ENCODE peak calls at places on chromosomes 2 and 18, in five cellular contexts. D is fibroblast of lung, W is left ventricle myocardium inferior, C is AG09319, H is right lobe of liver. K is an unnamed sample.

GRCh38 chr2:160367887-160368286 is 125.7 kb downstream of the RBMS1 start:
- DNase-seq in H (no peak), D (peak; percentile 97), C (peak; percentile 96), W (no peak), K (no peak)

GRCh38 chr2:188965147-188965546 is 9.0 kb upstream of the COL3A1 start:
- DNase-seq in H (no peak), C (no peak), W (no peak), D (no peak), K (no peak)

GRCh38 chr2:222960126-222960525 is 91.9 kb upstream of the KCNE4 start:
- DNase-seq in D (no peak), C (no peak), W (no peak), H (no peak), K (no peak)

GRCh38 chr2:60796573-60797509 is 40.8 kb downstream of the PAPOLG start:
- DNase-seq in D (peak; percentile 23), H (no peak), W (no peak), C (no peak), K (no peak)

GRCh38 chr18:61400714-61401113 is 67.5 kb downstream of the CDH20 start:
- DNase-seq in C (no peak), H (no peak), W (no peak), D (peak; percentile 72), K (no peak)

GRCh38 chr2:109322111-109322510 is 193.1 kb downstream of the SH3RF3 start:
- DNase-seq in C (peak; percentile 91), D (peak; percentile 99), W (peak; percentile 88), H (peak; percentile 50), K (no peak)

GRCh38 chr2:235493775-235494715 is at the start of gene AGAP1:
- DNase-seq in D (peak; percentile 86), H (peak; percentile 90), W (peak; percentile 91), C (peak; percentile 72), K (peak; percentile 65)

GRCh38 chr18:55455938-55456337 is 132.1 kb downstream of the TCF4 start:
- DNase-seq in H (no peak), C (no peak), D (no peak), W (no peak), K (no peak)

GRCh38 chr2:74333175-74333574 is 10.0 kb downstream of the SLC4A5 start:
- DNase-seq in W (no peak), H (peak; percentile 22), D (peak; percentile 36), C (peak; percentile 2), K (no peak)

GRCh38 chr2:233811087-233811486 is 33.0 kb downstream of the MROH2A start:
- DNase-seq in H (no peak), W (no peak), C (no peak), D (no peak), K (peak; percentile 17)

GRCh38 chr18:23871410-23871809 is 143.1 kb upstream of the TTC39C start:
- DNase-seq in D (no peak), W (peak; percentile 29), C (no peak), H (no peak), K (peak; percentile 55)

GRCh38 chr2:139730197-139730596 is 950.0 kb upstream of the NXPH2 start:
- DNase-seq in C (no peak), H (no peak), W (no peak), D (no peak), K (no peak)

GRCh38 chr2:164126960-164127359 is 391.2 kb upstream of the FIGN start:
- DNase-seq in C (no peak), D (peak; percentile 23), W (no peak), H (no peak), K (no peak)

GRCh38 chr18:56003009-56003408 is 415.0 kb upstream of the TCF4 start:
- DNase-seq in C (no peak), W (no peak), H (no peak), D (no peak), K (no peak)

GRCh38 chr2:172307800-172308199 is 119.6 kb upstream of the ITGA6 start:
- DNase-seq in H (no peak), W (peak; percentile 36), D (peak; percentile 8), C (no peak), K (no peak)

GRCh38 chr2:31235504-31235902 is 1.6 kb downstream of the EHD3 start:
- DNase-seq in W (no peak), H (no peak), D (peak; percentile 92), C (peak; percentile 77), K (peak; percentile 13)

GRCh38 chr2:46893231-46893943 is 22.2 kb downstream of the MCFD2 start:
- DNase-seq in W (no peak), C (no peak), D (peak; percentile 57), H (no peak), K (no peak)

GRCh38 chr2:10990561-10991111 is 78.9 kb downstream of the KCNF1 start:
- DNase-seq in H (no peak), C (no peak), W (no peak), D (no peak), K (no peak)

GRCh38 chr18:67305466-67305865 is 211.1 kb downstream of the DSEL start:
- DNase-seq in D (no peak), C (no peak), H (no peak), W (no peak), K (no peak)

GRCh38 chr2:30492185-30492584 is 45.1 kb downstream of the LCLAT1 start:
- DNase-seq in D (peak; percentile 43), C (no peak), W (no peak), H (no peak), K (no peak)

GRCh38 chr2:42768706-42769256 is 4.8 kb upstream of the OXER1 start:
- DNase-seq in W (no peak), D (no peak), H (no peak), C (no peak), K (no peak)

GRCh38 chr2:42767899-42768705 is 4.2 kb upstream of the OXER1 start:
- DNase-seq in C (no peak), H (no peak), W (no peak), D (no peak), K (no peak)

GRCh38 chr2:42769583-42770287 is 5.8 kb upstream of the OXER1 start:
- DNase-seq in W (no peak), C (no peak), D (no peak), H (no peak), K (no peak)

GRCh38 chr2:42771546-42772153 is 7.7 kb upstream of the OXER1 start:
- DNase-seq in H (peak; percentile 13), W (no peak), C (no peak), D (no peak), K (no peak)

DNA sequence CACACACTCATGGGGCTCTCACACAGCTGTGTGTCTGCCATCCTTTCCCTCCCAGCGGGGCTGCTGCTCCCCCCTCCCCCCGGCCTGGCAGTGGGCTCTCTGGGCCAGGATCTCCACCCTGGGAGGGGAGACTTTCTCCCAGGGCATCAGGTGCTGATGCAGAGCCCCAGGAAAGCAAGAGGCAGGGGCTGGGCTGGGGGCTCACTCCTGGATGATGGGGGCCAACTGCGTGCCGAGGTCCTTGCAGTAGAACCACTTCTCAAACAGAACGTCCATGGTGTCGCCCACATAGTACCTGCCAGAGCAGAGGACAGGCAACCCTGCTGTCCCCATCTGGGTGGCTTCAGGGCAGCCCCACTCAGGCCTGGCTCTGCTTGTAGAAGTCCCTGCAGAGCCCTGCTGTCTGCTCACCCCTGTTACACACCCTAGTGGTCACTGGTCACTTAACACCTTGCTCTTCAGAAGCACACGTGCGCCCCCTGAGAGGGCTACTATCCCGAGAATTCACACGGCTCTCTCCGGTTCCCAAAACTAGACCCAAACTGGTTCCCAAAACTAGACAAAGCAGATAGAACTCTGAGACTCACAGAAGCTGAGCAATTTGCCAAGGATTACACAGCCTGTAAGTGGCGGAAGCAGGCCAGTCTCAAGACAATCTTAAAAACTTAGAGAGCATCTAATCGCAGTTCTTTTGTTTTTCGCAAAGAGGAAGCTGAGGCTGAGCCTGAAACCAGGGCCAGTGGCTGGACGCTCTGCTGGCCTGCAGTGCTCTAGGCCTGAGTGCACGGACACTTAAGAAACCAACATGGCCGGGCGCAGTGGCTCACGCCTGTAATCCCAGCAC is 6.6 kb upstream of the OXER1 start:
- DNase-seq in W (no peak), H (no peak), C (no peak), D (peak; percentile 29), K (no peak)
- TF ChIP-seq CTCF in W (peak; percentile 55), H (peak; percentile 34), C (peak; percentile 33), D (peak; percentile 11), K (no peak)

GRCh38 chr2:118763797-118764196 is 83.7 kb downstream of the EN1 start:
- DNase-seq in D (peak; percentile 7), W (no peak), H (no peak), C (no peak), K (no peak)
- TF ChIP-seq CTCF in D (peak; percentile 22), W (no peak), H (no peak), C (peak; percentile 29), K (peak; percentile 15)

GRCh38 chr2:24021122-24021998 is 11.5 kb downstream of the MFSD2B start:
- DNase-seq in W (no peak), H (no peak), C (no peak), D (no peak), K (no peak)
- TF ChIP-seq CTCF in W (peak; percentile 31), H (peak; percentile 24), C (peak; percentile 3), D (peak; percentile 9), K (no peak)

GRCh38 chr2:126880262-126880800 is 18.4 kb upstream of the TEX51 start:
- DNase-seq in D (no peak), H (no peak), W (no peak), C (no peak), K (no peak)
- TF ChIP-seq CTCF in D (no peak), H (no peak), W (no peak), C (no peak), K (no peak)

GRCh38 chr18:48029296-48029986 is 99.0 kb upstream of the SMAD2 start:
- DNase-seq in D (no peak), H (no peak), W (no peak), C (no peak), K (peak; percentile 15)

GRCh38 chr18:48026216-48026615 is 95.8 kb upstream of the SMAD2 start:
- DNase-seq in C (no peak), D (no peak), W (no peak), H (no peak), K (no peak)

GRCh38 chr18:48028716-48029115 is 98.3 kb upstream of the SMAD2 start:
- DNase-seq in H (no peak), W (no peak), D (no peak), C (no peak), K (no peak)

GRCh38 chr18:48027401-48027931 is 97.0 kb upstream of the SMAD2 start:
- DNase-seq in D (no peak), C (no peak), W (no peak), H (no peak), K (no peak)

DNA sequence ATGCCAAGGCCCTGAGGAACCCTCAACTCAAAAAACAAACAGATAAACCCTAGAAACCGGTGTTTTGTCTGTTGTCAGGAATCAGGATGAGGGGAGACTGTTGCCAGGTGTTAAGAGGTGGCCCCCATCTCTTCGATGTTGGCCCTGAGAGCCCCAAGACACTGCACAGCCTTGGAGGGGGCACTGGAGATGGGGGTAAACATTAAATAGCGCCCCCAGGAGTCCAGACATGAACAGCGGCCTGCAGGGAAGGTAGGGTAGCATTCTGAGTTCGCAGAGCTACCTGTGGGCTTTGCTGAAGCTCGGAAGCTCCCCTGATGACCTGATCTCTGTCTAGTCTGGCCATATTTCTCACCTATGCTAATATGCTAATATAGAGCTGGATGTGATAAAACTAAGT is 97.6 kb upstream of the SMAD2 start:
- DNase-seq in D (no peak), H (no peak), W (no peak), C (no peak), K (no peak)
- TF ChIP-seq CTCF in D (no peak), H (no peak), W (no peak), C (no peak), K (no peak)

K was measured in mesothelial cell of epicardium.